ENCODE peak calls at places on chromosomes 2 and 18, in six cellular contexts. C, S, N, Y, M and Z are unnamed samples.

GRCh38 chr2:101759162-101759561 is 61.7 kb downstream of the MAP4K4 start:
- DNase-seq in C (no peak), S (peak; percentile 95), N (no peak), Y (no peak), M (no peak), Z (no peak)

GRCh38 chr2:102155703-102156515 is 13.4 kb downstream of the IL1R1 start:
- DNase-seq in Y (peak; percentile 85), S (no peak), C (no peak), N (peak; percentile 81), M (no peak), Z (no peak)

GRCh38 chr2:214740867-214741266 is 68.6 kb downstream of the BARD1 start:
- DNase-seq in C (no peak), S (no peak), N (no peak), Y (no peak), M (no peak), Z (no peak)

GRCh38 chr2:104851236-104852160 is 2.4 kb upstream of the POU3F3 start:
- DNase-seq in S (no peak), N (no peak), M (no peak), C (no peak), Y (no peak), Z (no peak)

GRCh38 chr18:47036298-47036874 is 965 bp upstream of the ELOA2 start:
- DNase-seq in N (no peak), Y (peak; percentile 57), M (no peak), S (peak; percentile 6), C (no peak), Z (peak; percentile 49)

GRCh38 chr2:192410319-192410718 is 215.6 kb upstream of the TMEFF2 start:
- DNase-seq in N (no peak), M (no peak), Y (no peak), S (no peak), C (no peak), Z (no peak)

GRCh38 chr18:33596178-33596854 is 18.3 kb downstream of the ASXL3 start:
- DNase-seq in N (no peak), Y (no peak), C (no peak), S (peak; percentile 90), M (no peak), Z (no peak)

GRCh38 chr18:10006261-10006903 is 92.6 kb downstream of the VAPA start:
- DNase-seq in Y (no peak), C (no peak), M (no peak), N (peak; percentile 30), S (peak; percentile 29), Z (no peak)

GRCh38 chr2:2623939-2624338 is 292.9 kb upstream of the MYT1L start:
- DNase-seq in N (no peak), S (no peak), M (no peak), Y (no peak), C (no peak), Z (no peak)

GRCh38 chr18:5546660-5547059 is 2.9 kb upstream of the EPB41L3 start:
- DNase-seq in M (no peak), Y (peak; percentile 76), N (no peak), C (no peak), S (peak; percentile 76), Z (peak; percentile 54)

GRCh38 chr2:3522851-3523481 is 3.6 kb upstream of the ADI1 start:
- DNase-seq in S (peak; percentile 75), M (no peak), C (peak; percentile 37), N (peak; percentile 83), Y (peak; percentile 74), Z (peak; percentile 46)

GRCh38 chr2:112973156-112973555 is 4.7 kb upstream of the IL36G start:
- DNase-seq in M (no peak), S (no peak), C (no peak), Y (no peak), N (no peak), Z (no peak)

GRCh38 chr18:4134691-4135090 is 320.4 kb downstream of the DLGAP1 start:
- DNase-seq in N (no peak), M (no peak), Y (no peak), S (no peak), C (no peak), Z (no peak)

GRCh38 chr18:23943903-23944624 is 70.5 kb upstream of the TTC39C start:
- DNase-seq in N (peak; percentile 50), M (no peak), Y (no peak), S (no peak), C (no peak), Z (no peak)

GRCh38 chr2:157661776-157662175 is 33.1 kb upstream of the ACVR1C start:
- DNase-seq in S (no peak), N (no peak), C (no peak), M (no peak), Y (no peak), Z (no peak)

GRCh38 chr18:54112356-54112755 is 112.1 kb downstream of the MBD2 start:
- DNase-seq in C (no peak), S (no peak), Y (no peak), M (no peak), N (no peak), Z (no peak)

GRCh38 chr2:211692689-211693088 is 845.9 kb downstream of the ERBB4 start:
- DNase-seq in C (no peak), Y (no peak), N (no peak), S (no peak), M (no peak), Z (no peak)

GRCh38 chr2:186572705-186573104 is 17.2 kb upstream of the ITGAV start:
- DNase-seq in C (no peak), N (no peak), M (no peak), S (no peak), Y (no peak), Z (no peak)

GRCh38 chr2:235594041-235594440 is 100.2 kb downstream of the AGAP1 start:
- DNase-seq in Y (no peak), C (no peak), S (peak; percentile 62), M (no peak), N (no peak), Z (no peak)

GRCh38 chr2:226797289-226797988 is 2.2 kb downstream of the IRS1 start:
- DNase-seq in S (no peak), M (no peak), Y (peak; percentile 64), N (peak; percentile 87), C (peak; percentile 23), Z (no peak)

GRCh38 chr18:50949185-50949584 is 18.7 kb upstream of the ELAC1 start:
- DNase-seq in Y (no peak), N (no peak), C (no peak), S (no peak), M (no peak), Z (no peak)

GRCh38 chr2:46294185-46294836 is 2.9 kb upstream of the EPAS1 start:
- DNase-seq in S (peak; percentile 44), C (no peak), Y (no peak), N (no peak), M (no peak), Z (peak; percentile 48)

DNA sequence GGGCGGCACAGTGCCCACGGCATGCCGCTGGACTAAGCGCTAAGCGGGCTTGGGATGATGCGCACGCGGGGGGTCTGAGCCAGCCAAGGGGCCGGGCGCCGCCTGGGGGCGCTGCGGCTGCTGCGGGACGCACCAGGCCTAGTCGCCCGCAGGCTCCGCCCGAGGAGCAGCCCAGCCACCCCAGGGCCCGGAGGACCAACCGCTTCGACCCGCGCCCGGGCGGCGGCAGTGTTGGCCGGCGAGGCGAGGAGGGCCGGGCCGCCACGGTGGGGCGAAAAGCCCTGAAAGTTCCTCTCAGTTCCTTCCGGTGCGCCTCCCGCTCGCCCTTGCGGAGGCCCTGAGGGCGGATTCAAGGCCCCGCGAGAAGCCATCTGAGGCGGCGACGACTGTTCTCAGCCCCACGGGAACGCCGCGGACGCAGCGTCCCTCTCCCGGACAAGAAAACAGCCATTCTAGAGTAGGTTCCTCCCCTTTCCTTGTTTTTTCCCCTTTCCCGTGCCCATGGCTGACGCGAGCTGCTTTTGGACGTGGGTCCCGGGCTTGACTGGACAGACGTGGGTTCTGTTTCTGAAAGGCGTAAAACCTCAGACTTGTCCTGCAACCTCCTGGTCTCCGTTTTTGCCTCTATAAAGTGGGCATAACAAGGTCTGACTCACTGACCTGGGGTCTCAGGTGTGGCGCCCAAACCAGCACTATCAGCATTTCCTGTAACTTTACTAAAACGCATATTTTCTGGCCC is at the start of gene ANKAR:
- DNase-seq in S (peak; percentile 95), Y (peak; percentile 94), M (peak; percentile 36), C (peak; percentile 91), N (peak; percentile 94), Z (peak; percentile 92)
- TF ChIP-seq POLR2A in S (peak; percentile 95), Y (peak; percentile 78), M (peak; percentile 84), C (peak; percentile 93), N (peak; percentile 30), Z (no peak)

DNA sequence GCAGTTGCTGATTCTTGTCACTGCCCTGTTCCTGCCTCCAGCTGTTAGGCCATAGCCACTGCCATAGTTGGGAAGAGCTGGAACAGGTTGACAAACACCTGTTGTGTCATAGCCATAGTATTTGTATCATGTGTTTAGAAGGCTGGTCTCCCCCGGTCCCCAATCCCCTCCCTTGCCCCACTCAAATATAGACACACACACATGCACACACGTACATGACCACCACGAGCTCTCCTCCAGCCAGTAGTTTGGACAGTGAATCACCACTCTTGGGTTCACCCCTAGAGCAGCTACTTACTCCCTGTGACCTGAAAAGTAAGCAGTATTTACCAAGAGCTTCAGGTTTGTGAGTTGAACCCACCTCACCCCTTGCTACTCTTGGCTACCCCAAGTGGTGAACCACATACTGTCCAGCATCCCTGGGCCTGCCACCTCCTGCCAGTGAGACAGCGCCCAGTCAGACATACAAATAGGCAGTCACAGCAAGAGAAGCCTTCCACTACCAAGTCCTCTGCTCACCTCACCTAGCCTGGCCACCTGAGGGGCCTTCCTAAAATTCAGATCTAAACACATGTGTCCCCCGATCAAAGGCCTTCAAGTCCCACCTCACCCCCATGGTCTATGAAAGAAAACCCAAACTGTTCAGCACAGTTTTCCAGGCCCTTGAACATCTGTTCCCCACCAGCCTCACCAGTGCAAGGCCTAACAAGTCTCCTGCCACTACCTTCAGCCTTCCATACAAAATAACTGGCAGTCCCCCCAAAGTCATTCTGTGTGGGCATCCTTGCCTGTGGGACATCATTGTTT is 7.1 kb downstream of the PCBP1 start:
- DNase-seq in C (no peak), N (peak; percentile 44), S (no peak), M (no peak), Y (no peak), Z (no peak)
- H3K4me3 ChIP-seq in C (no peak overlapping the region), N (no peak overlapping the region), S (no peak overlapping the region), M (peak overlapping the region; percentile 20), Y (no peak overlapping the region), Z (no peak overlapping the region)

DNA sequence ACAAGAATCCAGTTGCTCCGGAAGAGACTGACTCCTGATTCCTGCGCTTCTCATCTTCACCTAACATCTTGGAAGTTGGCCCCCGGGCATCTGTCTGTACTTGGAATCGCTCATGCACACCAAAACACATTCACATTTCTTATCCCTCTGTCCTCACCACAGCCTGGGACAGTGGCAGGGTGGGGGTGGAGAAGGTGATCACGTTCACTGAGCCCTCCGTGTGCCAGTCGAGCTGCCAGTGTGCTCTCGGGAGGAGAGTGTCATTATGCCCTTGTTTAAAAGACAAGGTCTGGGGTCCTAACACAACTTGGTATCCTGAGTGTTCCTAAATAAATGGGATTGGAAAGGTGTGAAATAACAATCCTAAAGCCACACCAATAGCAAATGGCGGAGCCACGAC is 17.3 kb downstream of the GYPC start:
- DNase-seq in M (no peak), N (no peak), C (no peak), Y (no peak), S (no peak), Z (no peak)
- TF ChIP-seq CTCF in M (no peak), N (no peak), C (no peak), Y (no peak), S (no peak), Z (no peak)

GRCh38 chr2:11155326-11156059 is at the start of gene SLC66A3:
- DNase-seq in M (no peak), N (no peak), S (peak; percentile 87), Y (peak; percentile 84), C (no peak), Z (no peak)
- TF ChIP-seq POLR2A in M (peak; percentile 83), N (no peak), S (peak; percentile 79), Y (peak; percentile 87), C (peak; percentile 86), Z (peak; percentile 77)